ENCODE peak calls at places on chromosomes 5 and 9, in ten cellular contexts. M is uterus; X is activated naive CD8-positive, alpha-beta T cell treated with anti-CD3 and anti-CD28 coated beads, Interleukin-2, amount 50 U/mL, for 24 hours; H is M059J; J is heart right ventricle; R is stimulated activated CD4-positive, alpha-beta T cell treated with anti-CD3 and anti-CD28 coated beads, Interleukin-1b, Interleukin-23, amount 100 ng/mL, for 24 hours; G is NCI-H460; N is CD8-positive, alpha-beta T cell; O is C1 segment of cervical spinal cord; E is brain microvascular endothelial cell. Y is an unnamed sample.

GRCh38 chr5:78008356-78008967 is 232.3 kb upstream of the TBCA start:
- DNase-seq in J (no peak), X (no peak), M (no peak), E (peak; percentile 48), G (peak; percentile 49), H (peak; percentile 44), O (no peak), R (no peak), N (no peak), Y (peak; percentile 5)

GRCh38 chr9:130172858-130173461 is 756 bp downstream of the NCS1 start:
- DNase-seq in N (peak; percentile 9), X (peak; percentile 59), M (peak; percentile 53), R (peak; percentile 28), H (peak; percentile 35), E (no peak), J (no peak), O (no peak), G (no peak), Y (no peak)

GRCh38 chr5:37799865-37800421 is 39.9 kb downstream of the GDNF start:
- DNase-seq in X (no peak), G (no peak), E (no peak), J (no peak), M (no peak), H (no peak), R (no peak), O (no peak), N (no peak), Y (no peak)

GRCh38 chr5:134174841-134175839 is 1.6 kb downstream of the SKP1 start:
- DNase-seq in H (peak; percentile 56), X (no peak), N (no peak), R (no peak), O (no peak), J (no peak), E (peak; percentile 30), G (no peak), M (no peak), Y (no peak)

GRCh38 chr9:86126998-86127972 is 27.9 kb upstream of the GOLM1 start:
- DNase-seq in O (peak; percentile 15), E (peak; percentile 88), H (peak; percentile 100), M (no peak), G (peak; percentile 86), R (no peak), J (peak; percentile 17), X (no peak), N (no peak), Y (no peak)

GRCh38 chr5:160467555-160468418 is 46.1 kb downstream of the PTTG1 start:
- DNase-seq in M (peak; percentile 25), R (peak; percentile 78), G (no peak), E (peak; percentile 83), X (peak; percentile 89), O (peak; percentile 10), J (peak; percentile 72), H (peak; percentile 94), N (peak; percentile 57), Y (peak; percentile 79)

GRCh38 chr5:39447968-39448367 is 23.2 kb upstream of the DAB2 start:
- DNase-seq in X (no peak), J (no peak), M (no peak), N (no peak), O (no peak), G (no peak), H (peak; percentile 70), E (no peak), R (no peak), Y (no peak)

GRCh38 chr9:76313771-76314170 is 80.5 kb downstream of the RFK start:
- DNase-seq in X (no peak), M (no peak), G (no peak), O (no peak), N (no peak), R (no peak), E (no peak), H (no peak), J (no peak), Y (no peak)

GRCh38 chr5:126446498-126447224 is 23.5 kb downstream of the GRAMD2B start:
- DNase-seq in X (peak; percentile 38), R (peak; percentile 46), N (no peak), H (peak; percentile 86), O (no peak), E (peak; percentile 59), M (no peak), G (no peak), J (no peak), Y (no peak)

GRCh38 chr5:180040287-180041214 is 31.0 kb downstream of the RNF130 start:
- DNase-seq in E (no peak), X (no peak), R (no peak), H (no peak), O (no peak), G (no peak), J (no peak), N (no peak), M (no peak), Y (no peak)

GRCh38 chr9:4828776-4829175 is 36.0 kb downstream of the RCL1 start:
- DNase-seq in J (no peak), E (no peak), G (no peak), R (no peak), X (no peak), N (no peak), O (no peak), H (peak; percentile 74), M (no peak), Y (no peak)

GRCh38 chr5:119021333-119021732 is 33.0 kb upstream of the DTWD2 start:
- DNase-seq in M (no peak), R (no peak), H (no peak), J (no peak), E (no peak), X (no peak), O (no peak), N (no peak), G (no peak), Y (no peak)

Y was measured in pulmonary artery endothelial cell.